ENCODE peak calls at places on chromosomes 16 and 17, in six cellular contexts. One of them, this sample, is unnamed. For H3K36me3, the result is how much of the 10 kb centered on the place peaks cover.

GRCh38 chr17:10737168-10737622 is 7.4 kb upstream of the TMEM220 start:
- DNase-seq in WERI-Rb-1: peak
- DNase-seq in mucosa of descending colon: peak
- DNase-seq in aorta: no peak
- DNase-seq in heart left ventricle: peak
- DNase-seq in small intestine: peak
- DNase-seq in this sample: peak

GRCh38 chr17:3903051-3903825 is 10.4 kb upstream of the CAMKK1 start:
- DNase-seq in WERI-Rb-1: no peak
- DNase-seq in mucosa of descending colon: no peak
- DNase-seq in aorta: no peak
- DNase-seq in heart left ventricle: no peak
- DNase-seq in small intestine: no peak
- DNase-seq in this sample: no peak

GRCh38 chr16:89842471-89843408 is 14.5 kb downstream of the SPIRE2 start:
- DNase-seq in WERI-Rb-1: no peak
- DNase-seq in mucosa of descending colon: no peak
- DNase-seq in aorta: no peak
- DNase-seq in heart left ventricle: peak
- DNase-seq in small intestine: no peak
- DNase-seq in this sample: peak

GRCh38 chr17:2335726-2336214 is 487 bp downstream of the TSR1 start:
- DNase-seq in WERI-Rb-1: no peak
- DNase-seq in mucosa of descending colon: peak
- DNase-seq in aorta: no peak
- DNase-seq in heart left ventricle: no peak
- DNase-seq in small intestine: no peak
- DNase-seq in this sample: peak

GRCh38 chr16:87608400-87608985 is 6.2 kb downstream of the JPH3 start:
- DNase-seq in WERI-Rb-1: no peak
- DNase-seq in mucosa of descending colon: peak
- DNase-seq in aorta: peak
- DNase-seq in heart left ventricle: peak
- DNase-seq in small intestine: peak
- DNase-seq in this sample: peak

GRCh38 chr16:24668481-24669001 is 60.9 kb upstream of the TNRC6A start:
- DNase-seq in WERI-Rb-1: no peak
- DNase-seq in mucosa of descending colon: no peak
- DNase-seq in aorta: peak
- DNase-seq in heart left ventricle: no peak
- DNase-seq in small intestine: no peak
- DNase-seq in this sample: peak

GRCh38 chr17:78820122-78820792 is 20.4 kb downstream of the USP36 start:
- DNase-seq in WERI-Rb-1: no peak
- DNase-seq in mucosa of descending colon: no peak
- DNase-seq in aorta: no peak
- DNase-seq in heart left ventricle: no peak
- DNase-seq in small intestine: no peak
- DNase-seq in this sample: no peak

GRCh38 chr16:48353565-48354163 is 31.5 kb downstream of the SIAH1 start:
- DNase-seq in WERI-Rb-1: peak
- DNase-seq in mucosa of descending colon: peak
- DNase-seq in aorta: no peak
- DNase-seq in heart left ventricle: peak
- DNase-seq in small intestine: peak
- DNase-seq in this sample: peak

GRCh38 chr16:17105239-17105721 is 365.5 kb downstream of the XYLT1 start:
- DNase-seq in WERI-Rb-1: no peak
- DNase-seq in mucosa of descending colon: no peak
- DNase-seq in aorta: no peak
- DNase-seq in heart left ventricle: no peak
- DNase-seq in small intestine: peak
- DNase-seq in this sample: peak

GRCh38 chr16:55508941-55509920 is at the start of gene LPCAT2:
- DNase-seq in WERI-Rb-1: peak
- DNase-seq in mucosa of descending colon: peak
- DNase-seq in aorta: peak
- DNase-seq in heart left ventricle: peak
- DNase-seq in small intestine: peak
- DNase-seq in this sample: no peak

GRCh38 chr17:14604920-14605599 is 304.2 kb downstream of the HS3ST3B1 start:
- DNase-seq in WERI-Rb-1: no peak
- DNase-seq in mucosa of descending colon: peak
- DNase-seq in aorta: no peak
- DNase-seq in heart left ventricle: peak
- DNase-seq in small intestine: peak
- DNase-seq in this sample: no peak

GRCh38 chr16:81447383-81448101 is 2.9 kb downstream of the CMIP start:
- DNase-seq in WERI-Rb-1: no peak
- DNase-seq in mucosa of descending colon: peak
- DNase-seq in aorta: no peak
- DNase-seq in heart left ventricle: no peak
- DNase-seq in small intestine: peak
- DNase-seq in this sample: no peak

GRCh38 chr17:52024296-52024870 is 134.1 kb downstream of the CA10 start:
- DNase-seq in WERI-Rb-1: peak
- DNase-seq in mucosa of descending colon: no peak
- DNase-seq in aorta: no peak
- DNase-seq in heart left ventricle: no peak
- DNase-seq in small intestine: no peak
- DNase-seq in this sample: no peak

GRCh38 chr17:40031706-40032105 is 16.5 kb downstream of the CSF3 start:
- DNase-seq in WERI-Rb-1: no peak
- DNase-seq in mucosa of descending colon: no peak
- DNase-seq in aorta: no peak
- DNase-seq in heart left ventricle: no peak
- DNase-seq in small intestine: no peak
- DNase-seq in this sample: no peak

GRCh38 chr17:14098246-14098645 is 28.9 kb downstream of the COX10 start:
- DNase-seq in WERI-Rb-1: no peak
- DNase-seq in mucosa of descending colon: peak
- DNase-seq in aorta: no peak
- DNase-seq in heart left ventricle: no peak
- DNase-seq in small intestine: peak
- DNase-seq in this sample: no peak

GRCh38 chr17:36001862-36002603 is 680 bp upstream of the CCL15 start:
- DNase-seq in WERI-Rb-1: peak
- DNase-seq in mucosa of descending colon: peak
- DNase-seq in aorta: no peak
- DNase-seq in heart left ventricle: no peak
- DNase-seq in small intestine: peak
- DNase-seq in this sample: no peak

GRCh38 chr17:41617698-41618097 is 5.1 kb upstream of the KRT16 start:
- DNase-seq in WERI-Rb-1: no peak
- DNase-seq in mucosa of descending colon: no peak
- DNase-seq in aorta: peak
- DNase-seq in heart left ventricle: no peak
- DNase-seq in small intestine: no peak
- DNase-seq in this sample: no peak

GRCh38 chr16:84827131-84827574 is 7.4 kb downstream of the CRISPLD2 start:
- DNase-seq in WERI-Rb-1: no peak
- DNase-seq in mucosa of descending colon: no peak
- DNase-seq in aorta: no peak
- DNase-seq in heart left ventricle: no peak
- DNase-seq in small intestine: no peak
- DNase-seq in this sample: no peak

GRCh38 chr16:71895679-71896385 is 501 bp downstream of the IST1 start:
- DNase-seq in WERI-Rb-1: no peak
- DNase-seq in mucosa of descending colon: peak
- DNase-seq in aorta: peak
- DNase-seq in heart left ventricle: peak
- DNase-seq in small intestine: peak
- DNase-seq in this sample: peak

GRCh38 chr17:59954856-59955255 is 9.7 kb downstream of the RNFT1 start:
- DNase-seq in WERI-Rb-1: no peak
- DNase-seq in mucosa of descending colon: no peak
- DNase-seq in aorta: no peak
- DNase-seq in heart left ventricle: no peak
- DNase-seq in small intestine: no peak
- DNase-seq in this sample: no peak

GRCh38 chr17:59950049-59950448 is 14.5 kb downstream of the RNFT1 start:
- DNase-seq in WERI-Rb-1: no peak
- DNase-seq in mucosa of descending colon: no peak
- DNase-seq in aorta: no peak
- DNase-seq in heart left ventricle: no peak
- DNase-seq in small intestine: no peak
- DNase-seq in this sample: no peak
- H3K36me3 ChIP-seq in WERI-Rb-1: under half
- H3K36me3 ChIP-seq in mucosa of descending colon: under half
- H3K36me3 ChIP-seq in aorta: under half
- H3K36me3 ChIP-seq in heart left ventricle: under half
- H3K36me3 ChIP-seq in small intestine: under half
- H3K36me3 ChIP-seq in this sample: under half

DNA sequence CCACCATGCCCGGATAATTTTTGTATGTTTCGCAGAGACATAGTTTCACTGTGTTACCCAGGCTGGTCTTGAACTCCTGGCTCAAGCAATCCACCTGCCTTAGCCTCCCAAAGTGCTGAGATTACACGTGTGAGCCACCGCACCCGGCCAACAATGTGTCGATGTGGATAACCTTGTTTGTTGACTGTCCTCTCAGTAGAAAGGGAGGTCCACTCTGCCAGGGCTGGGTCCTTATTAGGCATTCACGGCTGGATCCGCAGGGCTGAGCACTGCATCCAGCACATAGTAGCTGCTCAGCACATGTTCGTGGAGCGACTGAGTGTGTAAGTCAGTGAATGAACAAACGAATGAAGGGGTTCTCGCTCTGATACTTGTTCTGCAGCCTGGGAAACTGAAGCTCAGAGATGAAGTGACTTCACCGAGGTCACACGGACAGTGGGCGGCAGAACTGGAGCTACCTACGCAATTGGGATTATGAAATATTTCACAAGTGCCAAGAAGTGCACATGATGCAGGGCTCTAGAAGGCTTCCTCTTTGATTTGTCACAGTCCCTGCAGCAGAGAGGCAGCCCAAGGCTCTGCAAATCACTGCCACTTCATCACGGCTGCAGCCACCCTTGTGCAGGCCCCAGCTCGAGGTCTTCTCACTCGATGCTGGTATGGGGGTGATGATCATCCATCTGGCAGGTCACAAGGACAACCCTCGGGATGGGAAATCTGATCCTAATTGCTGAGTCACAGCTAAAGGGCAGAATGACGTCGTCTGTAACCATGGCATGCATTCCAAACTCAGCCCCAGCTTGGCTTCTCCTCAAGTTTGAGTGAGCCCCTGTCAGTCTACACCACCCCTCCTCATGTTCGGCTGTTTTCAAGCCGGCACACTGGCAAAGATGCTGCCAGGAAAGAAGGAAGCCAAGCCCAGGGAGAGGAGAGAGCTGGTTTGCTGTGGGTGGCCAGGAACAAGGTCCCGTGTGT is 28.0 kb upstream of the SNN start:
- DNase-seq in WERI-Rb-1: peak
- DNase-seq in mucosa of descending colon: peak
- DNase-seq in aorta: peak
- DNase-seq in heart left ventricle: peak
- DNase-seq in small intestine: peak
- DNase-seq in this sample: peak
- H3K4me3 ChIP-seq in WERI-Rb-1: no peak
- H3K4me3 ChIP-seq in mucosa of descending colon: no peak
- H3K4me3 ChIP-seq in aorta: no peak
- H3K4me3 ChIP-seq in heart left ventricle: no peak
- H3K4me3 ChIP-seq in small intestine: no peak
- H3K4me3 ChIP-seq in this sample: no peak

GRCh38 chr17:1071103-1071825 is 74.3 kb downstream of the TIMM22 start:
- DNase-seq in WERI-Rb-1: no peak
- DNase-seq in mucosa of descending colon: no peak
- DNase-seq in aorta: peak
- DNase-seq in heart left ventricle: peak
- DNase-seq in small intestine: no peak
- DNase-seq in this sample: no peak

GRCh38 chr17:1072551-1072961 is 75.6 kb downstream of the TIMM22 start:
- DNase-seq in WERI-Rb-1: no peak
- DNase-seq in mucosa of descending colon: no peak
- DNase-seq in aorta: peak
- DNase-seq in heart left ventricle: peak
- DNase-seq in small intestine: no peak
- DNase-seq in this sample: no peak

GRCh38 chr17:1070411-1070810 is 73.5 kb downstream of the TIMM22 start:
- DNase-seq in WERI-Rb-1: no peak
- DNase-seq in mucosa of descending colon: no peak
- DNase-seq in aorta: peak
- DNase-seq in heart left ventricle: peak
- DNase-seq in small intestine: no peak
- DNase-seq in this sample: no peak

GRCh38 chr17:1074886-1075665 is 78.1 kb downstream of the TIMM22 start:
- DNase-seq in WERI-Rb-1: peak
- DNase-seq in mucosa of descending colon: no peak
- DNase-seq in aorta: peak
- DNase-seq in heart left ventricle: peak
- DNase-seq in small intestine: peak
- DNase-seq in this sample: no peak

GRCh38 chr17:1073241-1073962 is 76.5 kb downstream of the TIMM22 start:
- DNase-seq in WERI-Rb-1: peak
- DNase-seq in mucosa of descending colon: no peak
- DNase-seq in aorta: peak
- DNase-seq in heart left ventricle: peak
- DNase-seq in small intestine: peak
- DNase-seq in this sample: no peak
- H3K36me3 ChIP-seq in WERI-Rb-1: under half
- H3K36me3 ChIP-seq in mucosa of descending colon: under half
- H3K36me3 ChIP-seq in aorta: under half
- H3K36me3 ChIP-seq in heart left ventricle: under half
- H3K36me3 ChIP-seq in small intestine: under half
- H3K36me3 ChIP-seq in this sample: under half

DNA sequence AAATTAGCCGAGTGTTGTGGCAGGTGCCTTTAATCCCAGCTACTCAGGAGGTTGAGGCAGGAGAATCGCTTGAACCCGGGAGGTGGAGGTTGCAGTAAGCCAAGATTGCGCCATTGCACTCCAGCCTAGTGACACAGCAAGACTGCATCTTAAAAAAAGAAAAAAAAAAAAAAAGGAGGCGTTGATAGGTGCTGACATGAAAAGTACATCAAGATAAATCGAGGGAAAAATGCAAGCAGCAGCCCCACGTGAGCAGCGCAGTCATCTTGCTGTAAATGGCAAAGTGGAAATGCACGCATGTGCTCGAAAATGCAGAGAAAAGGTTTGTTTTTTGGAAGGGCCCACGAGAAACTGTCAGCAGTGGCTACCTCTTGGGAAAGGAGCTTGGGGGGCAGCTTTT is 20.9 kb downstream of the MXRA7 start:
- DNase-seq in WERI-Rb-1: no peak
- DNase-seq in mucosa of descending colon: no peak
- DNase-seq in aorta: no peak
- DNase-seq in heart left ventricle: peak
- DNase-seq in small intestine: no peak
- DNase-seq in this sample: no peak
- H3K4me3 ChIP-seq in WERI-Rb-1: no peak
- H3K4me3 ChIP-seq in mucosa of descending colon: no peak
- H3K4me3 ChIP-seq in aorta: no peak
- H3K4me3 ChIP-seq in heart left ventricle: no peak
- H3K4me3 ChIP-seq in small intestine: no peak
- H3K4me3 ChIP-seq in this sample: no peak

DNA sequence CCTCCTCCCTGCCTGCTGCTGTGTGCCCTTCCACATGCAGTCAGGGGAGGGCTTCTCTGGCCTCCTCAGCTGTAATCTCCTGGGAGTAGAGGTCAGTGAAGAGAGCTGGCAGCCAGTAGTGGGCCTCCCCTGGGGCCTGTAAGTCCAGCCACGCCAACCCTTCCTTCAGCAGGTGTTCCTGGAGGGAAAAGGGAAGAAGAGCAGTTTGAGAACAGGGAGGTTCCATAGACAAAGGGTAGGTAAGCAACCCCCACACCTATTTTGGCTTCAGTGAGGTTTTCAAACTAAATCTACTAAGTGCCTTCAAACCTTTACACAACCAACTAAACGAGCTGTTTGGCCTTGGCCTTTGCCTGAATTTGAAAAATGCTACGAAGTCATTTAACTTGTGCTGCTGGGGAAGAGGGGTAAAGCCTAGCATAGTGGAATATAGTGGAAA is 14.2 kb downstream of the SNF8 start:
- DNase-seq in WERI-Rb-1: peak
- DNase-seq in mucosa of descending colon: no peak
- DNase-seq in aorta: no peak
- DNase-seq in heart left ventricle: no peak
- DNase-seq in small intestine: no peak
- DNase-seq in this sample: no peak
- H3K36me3 ChIP-seq in WERI-Rb-1: half or more
- H3K36me3 ChIP-seq in mucosa of descending colon: under half
- H3K36me3 ChIP-seq in aorta: under half
- H3K36me3 ChIP-seq in heart left ventricle: under half
- H3K36me3 ChIP-seq in small intestine: under half
- H3K36me3 ChIP-seq in this sample: half or more

This sample was measured in SJSA1.